ENCODE peak calls at places on chromosomes 1 and 21, in four cellular contexts. N, A, F and Q are unnamed samples.

GRCh38 chr1:41917835-41918449 is 780 bp downstream of the HIVEP3 start:
- DNase-seq in N (peak), A (peak), F (no peak), Q (no peak)

GRCh38 chr1:7507620-7508019 is 263.5 kb upstream of the VAMP3 start:
- DNase-seq in N (no peak), A (no peak), F (no peak), Q (no peak)

GRCh38 chr1:29282135-29282923 is 46.0 kb downstream of the PTPRU start:
- DNase-seq in N (no peak), A (no peak), F (no peak), Q (no peak)

GRCh38 chr1:245434285-245434684 is 279.5 kb downstream of the KIF26B start:
- DNase-seq in N (no peak), A (no peak), F (no peak), Q (no peak)

GRCh38 chr1:89739013-89739843 is 81.6 kb upstream of the LRRC8D start:
- DNase-seq in N (no peak), A (peak), F (no peak), Q (no peak)

GRCh38 chr1:54947540-54947939 is 32.9 kb upstream of the TMEM61 start:
- DNase-seq in N (no peak), A (no peak), F (no peak), Q (no peak)

GRCh38 chr1:114206392-114206791 is 52.7 kb upstream of the SYT6 start:
- DNase-seq in N (no peak), A (no peak), F (no peak), Q (no peak)

GRCh38 chr21:30102881-30103280 is 63.7 kb downstream of the CLDN17 start:
- DNase-seq in N (no peak), A (no peak), F (no peak), Q (no peak)

GRCh38 chr21:15007716-15008296 is 57.0 kb downstream of the NRIP1 start:
- DNase-seq in N (no peak), A (no peak), F (no peak), Q (no peak)

GRCh38 chr1:117009132-117009531 is 7.6 kb downstream of the CD101 start:
- DNase-seq in N (no peak), A (peak), F (no peak), Q (peak)

GRCh38 chr1:109619655-109620395 is at the start of gene AMPD2:
- DNase-seq in N (peak), A (peak), F (no peak), Q (peak)

GRCh38 chr1:162631546-162632233 is 574 bp upstream of the DDR2 start:
- DNase-seq in N (peak), A (peak), F (no peak), Q (peak)

GRCh38 chr1:70963374-70963773 is 84.2 kb downstream of the PTGER3 start:
- DNase-seq in N (no peak), A (no peak), F (no peak), Q (no peak)

GRCh38 chr1:40575336-40575735 is 43.9 kb downstream of the ZNF684 start:
- DNase-seq in N (no peak), A (no peak), F (no peak), Q (no peak)

GRCh38 chr1:162159515-162159914 is 90.0 kb downstream of the NOS1AP start:
- DNase-seq in N (no peak), A (no peak), F (no peak), Q (no peak)

GRCh38 chr21:29433366-29434059 is 134.8 kb downstream of the BACH1 start:
- DNase-seq in N (no peak), A (peak), F (no peak), Q (peak)

GRCh38 chr1:50471967-50472366 is 48.7 kb upstream of the DMRTA2 start:
- DNase-seq in N (no peak), A (no peak), F (no peak), Q (no peak)

GRCh38 chr21:33071878-33072306 is 2.0 kb downstream of the OLIG1 start:
- DNase-seq in N (peak), A (peak), F (no peak), Q (no peak)